ENCODE peak calls at places on chromosomes 4 and X, in nine cellular contexts. N is AG04450; L is CD8-positive, alpha-beta memory T cell; A is lower lobe of right lung; P is heart left ventricle; H is upper lobe of right lung; F is sigmoid colon; U is breast epithelium; Q is stomach. Y is an unnamed sample.

GRCh38 chr4:48237996-48238645 is 31.5 kb downstream of the TEC start:
- DNase-seq in A (no peak), F (no peak), H (no peak), U (no peak), L (no peak), P (no peak), N (no peak), Q (no peak), Y (no peak)

GRCh38 chrX:129721870-129722269 is 16.9 kb upstream of the XPNPEP2 start:
- DNase-seq in P (no peak), N (no peak), H (no peak), Q (no peak), U (no peak), A (no peak), L (no peak), F (no peak), Y (no peak)

GRCh38 chrX:87516716-87517115 is 886 bp upstream of the KLHL4 start:
- DNase-seq in H (no peak), P (no peak), L (no peak), N (no peak), U (no peak), Q (no peak), F (no peak), A (no peak), Y (no peak)

GRCh38 chr4:51923343-51923742 is 80.4 kb downstream of the DCUN1D4 start:
- DNase-seq in A (no peak), N (no peak), H (no peak), U (no peak), F (no peak), P (no peak), L (no peak), Q (no peak), Y (no peak)

GRCh38 chr4:173500841-173501591 is 29.0 kb downstream of the HAND2 start:
- DNase-seq in F (no peak), H (no peak), N (no peak), P (no peak), Q (no peak), A (no peak), U (no peak), L (no peak), Y (no peak)

GRCh38 chrX:9148626-9149385 is 114.9 kb upstream of the FAM9B start:
- DNase-seq in F (no peak), P (no peak), A (no peak), U (no peak), N (no peak), H (no peak), L (no peak), Q (no peak), Y (no peak)

GRCh38 chr4:104868533-104868932 is 278.1 kb upstream of the TET2 start:
- DNase-seq in P (no peak), H (no peak), Q (no peak), L (no peak), U (no peak), F (no peak), N (no peak), A (no peak), Y (no peak)

GRCh38 chr4:73588613-73589012 is 31.6 kb downstream of the RASSF6 start:
- DNase-seq in P (no peak), U (no peak), L (no peak), H (no peak), Q (no peak), A (no peak), N (no peak), F (no peak), Y (no peak)

GRCh38 chr4:74297556-74297955 is 10.7 kb upstream of the EPGN start:
- DNase-seq in H (no peak), N (no peak), P (no peak), F (no peak), A (no peak), L (no peak), U (no peak), Q (no peak), Y (no peak)

GRCh38 chr4:183438458-183439113 is 5.8 kb upstream of the CDKN2AIP start:
- DNase-seq in L (no peak), A (no peak), F (no peak), N (peak; percentile 65), U (peak; percentile 27), H (no peak), P (no peak), Q (peak; percentile 63), Y (no peak)

GRCh38 chrX:103941201-103941975 is 21.0 kb upstream of the TMSB15B start:
- DNase-seq in L (no peak), U (no peak), P (no peak), H (no peak), N (no peak), Q (no peak), F (no peak), A (no peak), Y (no peak)

GRCh38 chr4:38133711-38134480 is 173.7 kb downstream of the PTTG2 start:
- DNase-seq in A (no peak), L (no peak), N (no peak), U (no peak), P (peak; percentile 15), H (no peak), F (no peak), Q (no peak), Y (no peak)

GRCh38 chr4:21801661-21802355 is 146.8 kb downstream of the KCNIP4 start:
- DNase-seq in H (no peak), F (no peak), A (no peak), N (no peak), U (no peak), Q (no peak), P (no peak), L (no peak), Y (no peak)

GRCh38 chrX:81121513-81122363 is 80.0 kb downstream of the HMGN5 start:
- DNase-seq in L (peak; percentile 75), P (peak; percentile 91), U (peak; percentile 80), H (peak; percentile 92), A (peak; percentile 89), Q (peak; percentile 91), N (peak; percentile 81), F (peak; percentile 96), Y (peak; percentile 40)

GRCh38 chr4:111066001-111066400 is 443.1 kb upstream of the PITX2 start:
- DNase-seq in Q (no peak), P (no peak), U (no peak), F (no peak), A (no peak), H (no peak), L (no peak), N (no peak), Y (no peak)

GRCh38 chrX:79084923-79085322 is 59.6 kb upstream of the GPR174 start:
- DNase-seq in L (no peak), Q (no peak), P (no peak), H (no peak), A (no peak), U (no peak), F (no peak), N (no peak), Y (no peak)

GRCh38 chr4:121139533-121140222 is 24.4 kb downstream of the TNIP3 start:
- DNase-seq in L (no peak), P (no peak), A (no peak), F (no peak), N (peak; percentile 44), Q (no peak), U (no peak), H (no peak), Y (no peak)

GRCh38 chr4:8854016-8854415 is 17.6 kb downstream of the HMX1 start:
- DNase-seq in Q (no peak), H (no peak), N (no peak), U (no peak), A (no peak), P (no peak), L (no peak), F (no peak), Y (no peak)

GRCh38 chr4:166421556-166422156 is 548.6 kb downstream of the TLL1 start:
- DNase-seq in A (no peak), Q (no peak), N (no peak), L (no peak), U (no peak), H (no peak), P (no peak), F (no peak), Y (no peak)
- H3K9me3 ChIP-seq in A (peaks cover 4% of the 10 kb centered on the region), Q (peaks cover 21% of the 10 kb centered on the region), N (peaks cover 15% of the 10 kb centered on the region), L (no peaks in the 10 kb centered on the region), U (peaks cover 18% of the 10 kb centered on the region), H (no peaks in the 10 kb centered on the region), P (no peaks in the 10 kb centered on the region), F (no peaks in the 10 kb centered on the region), Y (no peaks in the 10 kb centered on the region)

GRCh38 chrX:2693526-2694002 is 2.5 kb downstream of the CD99 start:
- DNase-seq in F (no peak), A (no peak), U (no peak), P (no peak), Q (no peak), L (no peak), H (no peak), N (no peak), Y (no peak)
- H3K4me3 ChIP-seq in F (peak overlapping the region; percentile 14), A (peak overlapping the region; percentile 96), U (no peak overlapping the region), P (peak overlapping the region; percentile 100), Q (no peak overlapping the region), L (peak overlapping the region; percentile 80), H (peak overlapping the region; percentile 99), N (peak overlapping the region; percentile 78), Y (peak overlapping the region; percentile 77)

DNA sequence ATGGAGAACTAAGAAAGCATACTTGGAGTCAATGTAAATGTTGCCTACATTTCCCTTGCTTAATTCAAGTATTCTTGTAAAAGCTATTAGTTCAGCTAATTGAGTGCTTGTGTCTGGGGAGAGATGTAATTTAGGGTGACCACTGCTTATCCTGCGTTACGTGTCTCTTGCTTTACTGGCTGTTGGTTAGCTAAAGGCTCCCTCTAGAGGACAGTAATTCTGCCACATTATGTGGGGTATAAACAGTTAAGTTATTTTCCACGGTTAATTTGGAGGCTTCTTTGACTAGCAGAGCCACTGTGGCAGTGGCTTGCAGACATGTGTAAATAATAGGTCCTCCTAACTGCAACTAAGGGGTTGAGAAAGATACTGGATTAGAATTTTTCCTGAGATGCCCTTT is 25.3 kb upstream of the NAF1 start:
- DNase-seq in F (no peak), L (no peak), P (no peak), H (no peak), N (no peak), U (no peak), A (no peak), Q (no peak), Y (no peak)
- H3K9me3 ChIP-seq in F (peaks cover 2% of the 10 kb centered on the region), L (peaks cover 23% of the 10 kb centered on the region), P (no peaks in the 10 kb centered on the region), H (peaks cover 17% of the 10 kb centered on the region), N (peaks cover 11% of the 10 kb centered on the region), U (peaks cover 59% of the 10 kb centered on the region), A (peaks cover 23% of the 10 kb centered on the region), Q (peaks cover 42% of the 10 kb centered on the region), Y (peaks cover 18% of the 10 kb centered on the region)

GRCh38 chr4:86376850-86377249 is 17.0 kb upstream of the MAPK10 start:
- DNase-seq in P (no peak), U (no peak), H (no peak), L (no peak), N (no peak), Q (no peak), F (no peak), A (no peak), Y (no peak)

GRCh38 chr4:86386201-86386600 is 26.3 kb upstream of the MAPK10 start:
- DNase-seq in H (no peak), U (no peak), P (no peak), Q (no peak), F (no peak), L (no peak), N (no peak), A (no peak), Y (no peak)

DNA sequence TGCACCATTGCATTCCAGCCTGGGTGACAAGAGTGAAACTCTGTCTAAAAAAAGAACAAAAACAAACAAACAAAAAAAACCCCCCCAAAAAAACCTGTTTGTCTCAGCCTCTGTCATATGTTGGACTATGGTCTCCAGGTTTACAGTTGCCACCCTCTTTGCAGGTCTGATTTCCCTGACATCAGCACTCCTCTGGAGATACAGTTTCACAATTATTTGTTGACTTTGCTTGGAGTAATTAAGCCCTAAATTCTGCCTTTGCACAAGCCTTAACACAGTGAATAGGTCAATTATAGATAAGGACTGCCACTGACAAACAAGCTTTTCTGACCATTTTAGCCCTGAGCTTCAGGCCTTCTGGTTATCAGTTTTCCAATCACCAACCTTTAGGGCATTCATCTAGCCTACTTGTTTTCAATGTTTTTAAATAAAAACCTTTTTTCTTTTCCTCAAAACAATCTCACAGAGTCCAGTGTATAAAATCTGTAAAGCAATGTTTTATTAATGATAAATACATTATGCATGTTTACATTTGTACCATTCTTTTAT is 20.4 kb upstream of the MAPK10 start:
- DNase-seq in L (no peak), U (no peak), P (no peak), H (no peak), Q (no peak), N (no peak), F (no peak), A (no peak), Y (no peak)
- H3K4me3 ChIP-seq in L (no peak overlapping the region), U (no peak overlapping the region), P (no peak overlapping the region), H (no peak overlapping the region), Q (no peak overlapping the region), N (no peak overlapping the region), F (no peak overlapping the region), A (no peak overlapping the region), Y (no peak overlapping the region)